ENCODE peak calls at places on chromosomes 11 and 22, in eight cellular contexts. One of them, this sample, is unnamed.

GRCh38 chr11:74418509-74418895 is 20.3 kb upstream of the PGM2L1 start:
- DNase-seq in fibroblast of mammary gland: peak; percentile 81
- DNase-seq in activated CD8-positive, alpha-beta memory T cell treated with anti-CD3 and anti-CD28 coated beads for 48 hours: no peak
- DNase-seq in Daoy: peak; percentile 74
- DNase-seq in fibroblast of lung: peak; percentile 92
- DNase-seq in stimulated activated CD8-positive, alpha-beta memory T cell treated with anti-CD3 and anti-CD28 coated beads, Interleukin-15, amount 100 ng/mL, for 1 hour: no peak
- DNase-seq in breast epithelium: no peak
- DNase-seq in DMS153: peak; percentile 85
- DNase-seq in this sample: peak; percentile 46

GRCh38 chr22:46511391-46512370 is 25.7 kb downstream of the CELSR1 start:
- DNase-seq in fibroblast of mammary gland: peak; percentile 31
- DNase-seq in activated CD8-positive, alpha-beta memory T cell treated with anti-CD3 and anti-CD28 coated beads for 48 hours: no peak
- DNase-seq in Daoy: no peak
- DNase-seq in fibroblast of lung: no peak
- DNase-seq in stimulated activated CD8-positive, alpha-beta memory T cell treated with anti-CD3 and anti-CD28 coated beads, Interleukin-15, amount 100 ng/mL, for 1 hour: no peak
- DNase-seq in breast epithelium: no peak
- DNase-seq in DMS153: no peak
- DNase-seq in this sample: no peak

GRCh38 chr11:133968300-133968699 is 11.5 kb upstream of the IGSF9B start:
- DNase-seq in fibroblast of mammary gland: no peak
- DNase-seq in activated CD8-positive, alpha-beta memory T cell treated with anti-CD3 and anti-CD28 coated beads for 48 hours: no peak
- DNase-seq in Daoy: no peak
- DNase-seq in fibroblast of lung: no peak
- DNase-seq in stimulated activated CD8-positive, alpha-beta memory T cell treated with anti-CD3 and anti-CD28 coated beads, Interleukin-15, amount 100 ng/mL, for 1 hour: no peak
- DNase-seq in breast epithelium: no peak
- DNase-seq in DMS153: no peak
- DNase-seq in this sample: no peak

GRCh38 chr11:131717616-131718015 is 347.2 kb downstream of the NTM start:
- DNase-seq in fibroblast of mammary gland: no peak
- DNase-seq in activated CD8-positive, alpha-beta memory T cell treated with anti-CD3 and anti-CD28 coated beads for 48 hours: no peak
- DNase-seq in Daoy: no peak
- DNase-seq in fibroblast of lung: no peak
- DNase-seq in stimulated activated CD8-positive, alpha-beta memory T cell treated with anti-CD3 and anti-CD28 coated beads, Interleukin-15, amount 100 ng/mL, for 1 hour: no peak
- DNase-seq in breast epithelium: no peak
- DNase-seq in DMS153: no peak
- DNase-seq in this sample: no peak

GRCh38 chr11:62337682-62338181 is 484 bp downstream of the ASRGL1 start:
- DNase-seq in fibroblast of mammary gland: no peak
- DNase-seq in activated CD8-positive, alpha-beta memory T cell treated with anti-CD3 and anti-CD28 coated beads for 48 hours: no peak
- DNase-seq in Daoy: peak; percentile 40
- DNase-seq in fibroblast of lung: peak; percentile 7
- DNase-seq in stimulated activated CD8-positive, alpha-beta memory T cell treated with anti-CD3 and anti-CD28 coated beads, Interleukin-15, amount 100 ng/mL, for 1 hour: no peak
- DNase-seq in breast epithelium: no peak
- DNase-seq in DMS153: no peak
- DNase-seq in this sample: peak; percentile 50

GRCh38 chr11:48169706-48170105 is 46.9 kb upstream of the OR4B1 start:
- DNase-seq in fibroblast of mammary gland: peak; percentile 43
- DNase-seq in activated CD8-positive, alpha-beta memory T cell treated with anti-CD3 and anti-CD28 coated beads for 48 hours: no peak
- DNase-seq in Daoy: no peak
- DNase-seq in fibroblast of lung: peak; percentile 62
- DNase-seq in stimulated activated CD8-positive, alpha-beta memory T cell treated with anti-CD3 and anti-CD28 coated beads, Interleukin-15, amount 100 ng/mL, for 1 hour: no peak
- DNase-seq in breast epithelium: no peak
- DNase-seq in DMS153: no peak
- DNase-seq in this sample: no peak

GRCh38 chr11:73140213-73141030 is 1.7 kb downstream of the FCHSD2 start:
- DNase-seq in fibroblast of mammary gland: peak; percentile 27
- DNase-seq in activated CD8-positive, alpha-beta memory T cell treated with anti-CD3 and anti-CD28 coated beads for 48 hours: no peak
- DNase-seq in Daoy: peak; percentile 37
- DNase-seq in fibroblast of lung: peak; percentile 49
- DNase-seq in stimulated activated CD8-positive, alpha-beta memory T cell treated with anti-CD3 and anti-CD28 coated beads, Interleukin-15, amount 100 ng/mL, for 1 hour: no peak
- DNase-seq in breast epithelium: no peak
- DNase-seq in DMS153: no peak
- DNase-seq in this sample: peak; percentile 54

GRCh38 chr11:44229664-44230063 is 80.3 kb downstream of the ALX4 start:
- DNase-seq in fibroblast of mammary gland: no peak
- DNase-seq in activated CD8-positive, alpha-beta memory T cell treated with anti-CD3 and anti-CD28 coated beads for 48 hours: no peak
- DNase-seq in Daoy: no peak
- DNase-seq in fibroblast of lung: peak; percentile 70
- DNase-seq in stimulated activated CD8-positive, alpha-beta memory T cell treated with anti-CD3 and anti-CD28 coated beads, Interleukin-15, amount 100 ng/mL, for 1 hour: no peak
- DNase-seq in breast epithelium: no peak
- DNase-seq in DMS153: no peak
- DNase-seq in this sample: no peak

GRCh38 chr11:76276046-76276772 is 69.9 kb upstream of the WNT11 start:
- DNase-seq in fibroblast of mammary gland: no peak
- DNase-seq in activated CD8-positive, alpha-beta memory T cell treated with anti-CD3 and anti-CD28 coated beads for 48 hours: no peak
- DNase-seq in Daoy: no peak
- DNase-seq in fibroblast of lung: no peak
- DNase-seq in stimulated activated CD8-positive, alpha-beta memory T cell treated with anti-CD3 and anti-CD28 coated beads, Interleukin-15, amount 100 ng/mL, for 1 hour: no peak
- DNase-seq in breast epithelium: no peak
- DNase-seq in DMS153: no peak
- DNase-seq in this sample: no peak

GRCh38 chr22:31334329-31334728 is 11.8 kb downstream of the PATZ1 start:
- DNase-seq in fibroblast of mammary gland: no peak
- DNase-seq in activated CD8-positive, alpha-beta memory T cell treated with anti-CD3 and anti-CD28 coated beads for 48 hours: no peak
- DNase-seq in Daoy: no peak
- DNase-seq in fibroblast of lung: no peak
- DNase-seq in stimulated activated CD8-positive, alpha-beta memory T cell treated with anti-CD3 and anti-CD28 coated beads, Interleukin-15, amount 100 ng/mL, for 1 hour: no peak
- DNase-seq in breast epithelium: no peak
- DNase-seq in DMS153: no peak
- DNase-seq in this sample: no peak

This sample was measured in SW480.